ENCODE peak calls at places on chromosomes 13 and 19, in five cellular contexts. K, F, J, D and O are unnamed samples.

GRCh38 chr13:84481958-84482357 is 599.7 kb upstream of the SLITRK1 start:
- DNase-seq in F (no peak), D (no peak), K (no peak), J (no peak), O (no peak)

GRCh38 chr13:72808917-72809500 is 27.1 kb downstream of the PIBF1 start:
- DNase-seq in F (no peak), J (peak), K (no peak), D (peak), O (peak)

GRCh38 chr13:26497991-26498423 is 59.5 kb upstream of the WASF3 start:
- DNase-seq in F (no peak), K (no peak), D (no peak), J (no peak), O (no peak)

GRCh38 chr13:96020155-96020575 is 33.0 kb downstream of the UGGT2 start:
- DNase-seq in K (peak), J (peak), D (peak), F (peak), O (peak)

GRCh38 chr19:12933287-12934072 is at the start of gene FARSA:
- DNase-seq in K (peak), D (peak), J (peak), F (peak), O (peak)

GRCh38 chr13:104954210-104954609 is 1581.3 kb downstream of the EFNB2 start:
- DNase-seq in F (no peak), K (no peak), J (no peak), D (no peak), O (no peak)

GRCh38 chr19:8826371-8826770 is 5.7 kb downstream of the ZNF558 start:
- DNase-seq in D (peak), J (no peak), F (no peak), K (no peak), O (peak)

GRCh38 chr19:27752530-27753184 is 1460.3 kb downstream of the UQCRFS1 start:
- DNase-seq in F (no peak), D (no peak), K (no peak), J (no peak), O (no peak)

GRCh38 chr13:94641432-94641941 is 39.8 kb downstream of the GPR180 start:
- DNase-seq in J (no peak), K (no peak), D (no peak), F (no peak), O (peak)

GRCh38 chr19:12187625-12188024 is 24.7 kb downstream of the ZNF136 start:
- DNase-seq in D (no peak), F (no peak), J (no peak), K (no peak), O (no peak)

GRCh38 chr19:29860492-29860891 is 48.7 kb downstream of the CCNE1 start:
- DNase-seq in J (no peak), K (no peak), F (no peak), D (peak), O (peak)

GRCh38 chr19:29858621-29859020 is 46.8 kb downstream of the CCNE1 start:
- DNase-seq in D (no peak), K (no peak), F (no peak), J (no peak), O (peak)

GRCh38 chr19:29855771-29856510 is 44.1 kb downstream of the CCNE1 start:
- DNase-seq in K (no peak), D (no peak), J (no peak), F (no peak), O (no peak)

GRCh38 chr19:29855087-29855486 is 43.3 kb downstream of the CCNE1 start:
- DNase-seq in D (no peak), F (no peak), J (no peak), K (no peak), O (peak)

DNA sequence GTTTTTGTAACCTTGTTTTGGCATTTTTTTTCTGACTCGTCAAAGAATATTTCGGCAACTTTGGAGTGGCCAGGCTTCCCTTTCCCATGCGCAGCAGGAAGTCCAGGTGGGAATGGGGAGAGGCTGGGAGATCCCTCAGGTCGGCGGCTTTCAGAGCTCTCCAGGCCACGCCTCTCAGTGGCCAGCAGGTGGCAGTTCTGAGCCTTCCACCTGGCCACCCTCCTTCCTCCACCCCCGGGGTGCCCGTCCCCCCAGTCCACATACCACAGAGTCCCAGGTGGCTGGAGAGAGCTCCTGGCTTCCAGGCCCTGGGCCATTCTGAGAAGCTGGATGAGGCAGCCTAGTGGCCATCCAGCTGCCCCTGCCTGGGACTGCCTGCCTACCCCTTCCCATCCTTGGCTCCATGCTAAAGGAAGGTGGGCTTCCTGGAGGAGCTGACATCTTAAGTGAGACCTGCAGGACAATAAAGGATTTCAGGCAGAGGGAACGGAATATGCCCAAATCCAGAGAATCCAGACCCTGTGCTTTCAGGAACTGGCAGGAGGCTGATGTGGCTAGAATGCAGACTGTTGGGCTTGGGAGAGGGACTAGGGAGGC is 46.3 kb downstream of the CCNE1 start:
- DNase-seq in F (no peak), J (no peak), D (peak), K (peak), O (peak)
- TF ChIP-seq JUNB in F (no peak), J (no peak), D (no peak), K (no peak), O (no peak)

GRCh38 chr19:18477042-18477760 is 39.3 kb upstream of the ISYNA1 start:
- DNase-seq in F (no peak), K (no peak), J (no peak), D (peak), O (peak)
- TF ChIP-seq JUNB in F (no peak), K (no peak), J (no peak), D (no peak), O (no peak)

DNA sequence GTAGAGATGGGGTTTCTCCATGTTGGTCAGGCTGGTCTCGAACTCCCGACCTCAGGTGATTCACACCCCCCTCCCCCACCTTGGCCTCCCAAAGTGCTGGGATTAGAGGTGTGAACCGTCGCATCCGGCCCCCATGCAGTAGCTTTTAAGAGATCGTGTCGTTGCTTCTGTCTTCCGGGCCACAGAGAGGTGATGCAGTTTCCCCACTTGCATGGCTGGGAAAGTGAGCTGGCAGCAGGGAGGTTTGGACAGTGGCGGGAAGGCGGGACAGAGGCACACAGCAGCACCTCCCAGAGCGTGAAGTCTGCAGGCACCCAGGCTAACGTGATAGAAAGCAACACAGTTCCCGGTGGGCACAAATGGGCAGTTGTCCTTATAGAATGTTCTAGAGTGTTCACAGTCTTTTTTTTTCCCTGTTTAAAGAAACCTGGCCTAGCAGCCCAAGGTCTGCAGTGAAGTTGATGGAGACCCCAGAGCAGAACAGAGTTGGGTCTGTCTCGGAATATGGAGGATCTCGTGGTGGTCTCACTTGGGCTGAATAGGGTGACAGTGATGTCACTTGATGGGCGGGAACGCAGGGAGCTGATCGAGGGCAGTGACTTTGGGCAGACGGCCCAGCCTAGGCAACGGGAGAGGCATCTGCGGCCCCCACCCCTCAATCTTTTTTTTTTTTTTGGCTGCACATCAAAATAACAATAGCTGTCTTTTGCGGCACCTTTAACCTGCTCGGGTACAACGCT is 4.9 kb downstream of the UHRF1 start:
- DNase-seq in D (no peak), J (no peak), K (no peak), F (no peak), O (no peak)
- TF ChIP-seq JUNB in D (no peak), J (no peak), K (no peak), F (no peak), O (no peak)

GRCh38 chr19:32317045-32317444 is 28.4 kb upstream of the ZNF507 start:
- DNase-seq in K (no peak), J (no peak), D (no peak), F (no peak), O (peak)
- TF ChIP-seq JUNB in K (no peak), J (no peak), D (no peak), F (no peak), O (no peak)

DNA sequence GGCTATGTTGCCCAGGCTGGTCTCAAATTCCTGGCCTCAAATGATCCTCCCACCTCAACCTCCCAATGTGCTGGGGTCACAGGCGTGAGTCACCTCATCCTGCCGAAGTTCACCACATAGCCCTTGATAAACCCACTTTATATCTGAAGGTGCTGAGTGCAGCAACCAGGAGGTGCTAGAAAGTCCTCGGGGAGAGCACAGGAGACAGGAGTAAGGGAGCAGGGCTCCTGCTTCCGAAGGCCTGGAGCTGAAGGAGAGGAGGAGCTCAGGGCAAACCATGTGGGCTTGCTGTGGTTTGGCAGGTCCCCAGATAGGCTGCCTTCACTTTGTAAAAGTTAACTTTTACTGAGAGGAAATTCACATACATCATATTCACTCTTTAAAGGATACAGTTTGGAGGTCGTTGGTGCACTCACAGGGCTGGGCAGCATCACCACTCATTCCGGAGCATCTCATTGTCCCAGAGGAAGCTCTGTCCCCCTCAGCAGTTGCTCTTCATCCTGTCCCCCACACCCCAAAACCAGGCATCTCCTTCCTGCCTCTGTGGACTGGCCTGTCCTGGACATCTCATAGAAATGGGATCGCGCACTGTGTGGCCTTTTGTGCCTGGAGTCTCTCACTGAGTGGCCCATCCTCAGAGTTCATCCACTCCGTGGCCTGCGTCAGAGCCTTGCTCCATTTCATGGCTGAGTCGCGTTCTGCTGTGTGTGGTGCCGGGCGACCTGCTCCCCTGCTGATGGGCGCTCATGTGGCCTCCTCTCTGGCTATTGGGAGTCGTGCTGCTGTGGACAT is 49.5 kb downstream of the KDM4B start:
- DNase-seq in D (no peak), K (no peak), J (no peak), F (no peak), O (no peak)
- TF ChIP-seq JUNB in D (no peak), K (no peak), J (no peak), F (no peak), O (no peak)

DNA sequence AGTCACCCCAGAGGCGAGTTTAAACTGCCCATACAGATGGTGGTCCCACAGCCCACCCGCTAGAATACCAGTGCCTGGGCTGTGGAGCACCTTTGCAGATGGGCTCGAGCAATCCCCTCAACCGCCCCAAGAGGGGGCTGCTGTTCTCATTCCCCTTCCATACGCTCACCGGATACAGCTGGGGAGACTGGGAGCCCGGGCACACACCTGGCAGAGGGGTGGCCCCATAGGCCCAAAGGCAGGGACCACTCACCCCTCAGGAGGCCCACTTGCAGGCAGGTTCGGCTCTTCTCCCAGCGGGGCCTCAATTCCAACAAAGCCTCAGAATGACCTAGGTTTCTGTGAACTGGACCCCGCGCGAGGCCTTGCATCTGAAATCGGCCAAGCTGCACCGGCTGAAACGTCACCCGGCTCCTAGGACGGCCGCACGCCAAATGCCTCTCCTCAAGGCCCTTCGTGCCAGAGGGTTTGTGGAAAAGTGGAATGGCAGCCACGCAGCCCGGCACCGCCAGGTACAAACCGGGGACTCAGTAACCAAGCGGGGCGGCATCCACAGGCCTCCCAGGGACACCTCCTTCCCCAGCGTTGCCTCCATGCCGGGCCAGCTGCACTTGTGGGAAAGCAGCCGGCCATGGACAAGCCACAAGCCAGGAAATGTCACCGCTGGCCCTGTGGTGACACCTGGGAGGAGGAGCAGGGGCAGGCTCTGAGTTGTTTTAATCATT is 18.7 kb downstream of the MLLT1 start:
- DNase-seq in J (peak), F (no peak), D (peak), K (peak), O (peak)
- TF ChIP-seq JUNB in J (no peak), F (no peak), D (no peak), K (no peak), O (no peak)

DNA sequence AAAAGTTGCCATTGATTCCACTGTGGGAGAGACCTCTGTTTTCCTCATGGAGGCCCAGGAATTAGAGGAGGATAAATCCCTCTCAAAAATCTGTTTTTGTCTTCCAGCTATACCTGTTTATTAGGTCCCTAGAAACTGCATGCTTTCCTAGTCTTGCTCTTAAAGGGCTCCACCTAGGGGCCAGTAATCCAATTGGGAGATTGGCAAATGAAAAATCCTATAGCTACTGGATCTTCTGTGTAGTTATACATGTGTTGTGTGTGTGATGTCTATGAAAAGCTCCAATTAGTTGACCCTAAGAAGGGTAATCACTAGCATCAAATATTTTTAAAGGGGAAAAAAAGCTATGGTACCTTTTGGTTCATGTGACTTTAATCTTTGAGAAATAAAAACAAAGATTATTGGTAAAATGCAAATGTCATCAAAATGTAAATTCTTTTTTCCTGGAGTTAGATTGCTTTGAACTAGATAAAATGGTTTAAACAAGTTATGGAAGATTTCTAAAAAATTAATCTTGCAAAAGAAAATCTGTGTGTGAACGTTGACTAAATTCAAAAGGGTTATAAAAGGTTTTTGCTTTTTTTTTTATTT is 63.4 kb upstream of the C1QTNF9B start:
- DNase-seq in F (no peak), K (no peak), D (peak), J (peak), O (peak)
- TF ChIP-seq JUNB in F (no peak), K (no peak), D (no peak), J (no peak), O (no peak)

GRCh38 chr19:10431943-10432735 is 11.8 kb downstream of the PDE4A start:
- DNase-seq in F (no peak), K (no peak), J (no peak), D (peak), O (peak)

GRCh38 chr19:10432736-10433130 is 12.4 kb downstream of the PDE4A start:
- DNase-seq in D (no peak), K (no peak), F (no peak), J (no peak), O (peak)

GRCh38 chr19:10433131-10433536 is 12.8 kb downstream of the PDE4A start:
- DNase-seq in D (no peak), K (no peak), F (no peak), J (no peak), O (no peak)

GRCh38 chr19:10430505-10431253 is 10.3 kb downstream of the PDE4A start:
- DNase-seq in F (no peak), D (peak), K (no peak), J (no peak), O (peak)

GRCh38 chr19:10431254-10431942 is 11.1 kb downstream of the PDE4A start:
- DNase-seq in J (no peak), D (peak), K (no peak), F (peak), O (peak)
- TF ChIP-seq JUNB in J (no peak), D (no peak), K (no peak), F (no peak), O (no peak)

GRCh38 chr13:106274551-106275208 is 260.8 kb downstream of the EFNB2 start:
- DNase-seq in K (no peak), D (no peak), F (no peak), J (no peak), O (no peak)
- TF ChIP-seq JUNB in K (no peak), D (no peak), F (no peak), J (no peak), O (no peak)

GRCh38 chr13:86810385-86810784 is 860.8 kb upstream of the SLITRK5 start:
- DNase-seq in J (no peak), D (no peak), F (no peak), K (no peak), O (no peak)

GRCh38 chr13:86813198-86813597 is 858.0 kb upstream of the SLITRK5 start:
- DNase-seq in K (no peak), J (no peak), D (no peak), F (no peak), O (peak)
- TF ChIP-seq JUNB in K (no peak), J (no peak), D (no peak), F (no peak), O (no peak)